ENCODE peak calls at places on chromosome 3, in six cellular contexts. One of them, this sample, is unnamed.

GRCh38 chr3:127064391-127065137 is 81.6 kb downstream of the PLXNA1 start:
- DNase-seq in tibial artery: no peak
- DNase-seq in sigmoid colon: peak; percentile 47
- DNase-seq in substantia nigra: no peak
- DNase-seq in left lung: peak; percentile 34
- DNase-seq in A673: peak; percentile 20
- DNase-seq in this sample: no peak

GRCh38 chr3:128794788-128795649 is 69.0 kb downstream of the RAB7A start:
- DNase-seq in sigmoid colon: peak; percentile 71
- DNase-seq in A673: peak; percentile 82
- DNase-seq in substantia nigra: no peak
- DNase-seq in tibial artery: peak; percentile 60
- DNase-seq in left lung: no peak
- DNase-seq in this sample: peak; percentile 37

GRCh38 chr3:186746008-186746407 is 28.8 kb downstream of the KNG1 start:
- DNase-seq in substantia nigra: no peak
- DNase-seq in sigmoid colon: no peak
- DNase-seq in tibial artery: peak; percentile 34
- DNase-seq in A673: peak; percentile 90
- DNase-seq in left lung: no peak
- DNase-seq in this sample: no peak

GRCh38 chr3:7504886-7505775 is 644.2 kb downstream of the GRM7 start:
- DNase-seq in left lung: no peak
- DNase-seq in A673: peak; percentile 61
- DNase-seq in sigmoid colon: no peak
- DNase-seq in substantia nigra: no peak
- DNase-seq in tibial artery: no peak
- DNase-seq in this sample: no peak

GRCh38 chr3:146117406-146118285 is 43.3 kb downstream of the PLOD2 start:
- DNase-seq in tibial artery: no peak
- DNase-seq in sigmoid colon: no peak
- DNase-seq in substantia nigra: no peak
- DNase-seq in left lung: no peak
- DNase-seq in A673: no peak
- DNase-seq in this sample: no peak

GRCh38 chr3:111484666-111485065 is 57.3 kb upstream of the CD96 start:
- DNase-seq in left lung: no peak
- DNase-seq in sigmoid colon: no peak
- DNase-seq in tibial artery: no peak
- DNase-seq in substantia nigra: no peak
- DNase-seq in A673: peak; percentile 27
- DNase-seq in this sample: no peak

GRCh38 chr3:160564949-160565441 is 376 bp downstream of the KPNA4 start:
- DNase-seq in A673: peak; percentile 70
- DNase-seq in tibial artery: peak; percentile 73
- DNase-seq in sigmoid colon: peak; percentile 83
- DNase-seq in left lung: peak; percentile 93
- DNase-seq in substantia nigra: peak; percentile 89
- DNase-seq in this sample: no peak

GRCh38 chr3:102510663-102511062 is 75.8 kb downstream of the ZPLD1 start:
- DNase-seq in left lung: no peak
- DNase-seq in sigmoid colon: no peak
- DNase-seq in substantia nigra: no peak
- DNase-seq in tibial artery: no peak
- DNase-seq in A673: peak; percentile 63
- DNase-seq in this sample: no peak

DNA sequence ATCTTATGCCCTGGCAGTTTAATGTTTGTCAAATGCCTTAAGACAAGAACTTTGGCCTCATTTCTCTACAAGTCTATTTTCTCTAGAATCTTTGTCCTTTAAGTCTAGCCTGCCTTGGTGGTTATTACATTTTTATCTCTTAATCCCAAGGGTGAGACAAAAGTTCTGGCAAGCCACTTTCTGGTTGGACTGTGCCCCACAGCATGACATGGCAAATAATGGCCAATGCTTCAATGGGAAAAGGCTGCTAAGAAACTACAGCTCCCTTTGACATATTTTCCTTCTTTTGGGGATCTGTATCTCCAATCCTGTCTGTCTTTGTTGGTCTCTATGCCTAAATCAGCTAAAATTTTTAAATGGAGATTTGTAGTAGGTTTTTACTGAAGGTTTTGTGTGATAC is 181.6 kb upstream of the MBNL1 start:
- DNase-seq in substantia nigra: no peak
- DNase-seq in left lung: no peak
- DNase-seq in tibial artery: no peak
- DNase-seq in A673: no peak
- DNase-seq in sigmoid colon: no peak
- DNase-seq in this sample: no peak
- H3K27ac ChIP-seq in substantia nigra: no peak overlapping the region
- H3K27ac ChIP-seq in left lung: no peak overlapping the region
- H3K27ac ChIP-seq in tibial artery: peak overlapping the region; percentile 73
- H3K27ac ChIP-seq in A673: no peak overlapping the region
- H3K27ac ChIP-seq in sigmoid colon: peak overlapping the region; percentile 51
- H3K27ac ChIP-seq in this sample: no peak overlapping the region

DNA sequence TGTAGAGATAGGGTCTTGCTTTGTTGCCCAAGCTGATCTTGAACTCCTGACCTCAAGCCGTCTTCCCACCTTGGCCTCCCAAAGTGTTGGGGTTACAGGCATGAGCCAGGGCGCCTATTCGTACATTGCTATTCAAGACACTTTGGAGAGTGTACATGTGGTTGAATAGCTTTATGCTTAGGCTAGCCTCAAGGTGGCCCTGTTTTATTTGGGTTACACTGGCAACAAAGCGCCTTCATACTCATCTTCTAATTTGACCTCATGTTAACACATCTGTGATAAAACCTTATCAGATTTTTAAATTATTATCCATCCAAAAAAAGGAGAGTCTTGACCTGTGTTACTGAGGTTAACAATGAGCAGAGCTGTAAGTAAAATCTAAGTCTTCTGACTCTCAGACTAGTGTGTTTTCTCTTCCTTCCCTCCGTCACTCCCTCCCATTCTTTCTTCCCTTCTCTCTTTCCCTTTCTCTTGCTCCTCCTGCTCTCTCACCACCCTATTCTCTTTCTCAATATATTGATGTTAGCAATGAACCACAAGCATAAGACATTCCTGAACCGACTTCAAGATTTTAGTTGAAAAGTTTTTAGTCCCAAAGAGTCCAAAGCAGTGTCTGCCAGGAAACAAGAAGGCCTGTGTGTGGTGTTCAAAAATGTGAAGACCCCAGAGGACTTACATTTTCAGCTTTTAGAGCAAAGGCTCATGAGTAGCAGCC is 603.7 kb upstream of the CFAP20DC start:
- DNase-seq in substantia nigra: no peak
- DNase-seq in sigmoid colon: no peak
- DNase-seq in A673: no peak
- DNase-seq in tibial artery: no peak
- DNase-seq in left lung: no peak
- DNase-seq in this sample: no peak
- H3K27ac ChIP-seq in substantia nigra: no peak overlapping the region
- H3K27ac ChIP-seq in sigmoid colon: no peak overlapping the region
- H3K27ac ChIP-seq in A673: no peak overlapping the region
- H3K27ac ChIP-seq in tibial artery: peak overlapping the region; percentile 62
- H3K27ac ChIP-seq in left lung: peak overlapping the region; percentile 42
- H3K27ac ChIP-seq in this sample: no peak overlapping the region

GRCh38 chr3:181713300-181713647 is 1.5 kb downstream of the SOX2 start:
- DNase-seq in left lung: no peak
- DNase-seq in A673: peak; percentile 49
- DNase-seq in sigmoid colon: no peak
- DNase-seq in tibial artery: no peak
- DNase-seq in substantia nigra: no peak
- DNase-seq in this sample: no peak
- H3K27ac ChIP-seq in left lung: no peak overlapping the region
- H3K27ac ChIP-seq in A673: peak overlapping the region; percentile 86
- H3K27ac ChIP-seq in sigmoid colon: no peak overlapping the region
- H3K27ac ChIP-seq in tibial artery: no peak overlapping the region
- H3K27ac ChIP-seq in substantia nigra: peak overlapping the region; percentile 87
- H3K27ac ChIP-seq in this sample: peak overlapping the region; percentile 94

GRCh38 chr3:98962189-98962930 is 60.9 kb upstream of the DCBLD2 start:
- DNase-seq in substantia nigra: no peak
- DNase-seq in A673: no peak
- DNase-seq in tibial artery: no peak
- DNase-seq in left lung: no peak
- DNase-seq in sigmoid colon: no peak
- DNase-seq in this sample: no peak
- H3K27ac ChIP-seq in substantia nigra: no peak overlapping the region
- H3K27ac ChIP-seq in A673: no peak overlapping the region
- H3K27ac ChIP-seq in tibial artery: no peak overlapping the region
- H3K27ac ChIP-seq in left lung: no peak overlapping the region
- H3K27ac ChIP-seq in sigmoid colon: no peak overlapping the region
- H3K27ac ChIP-seq in this sample: no peak overlapping the region

DNA sequence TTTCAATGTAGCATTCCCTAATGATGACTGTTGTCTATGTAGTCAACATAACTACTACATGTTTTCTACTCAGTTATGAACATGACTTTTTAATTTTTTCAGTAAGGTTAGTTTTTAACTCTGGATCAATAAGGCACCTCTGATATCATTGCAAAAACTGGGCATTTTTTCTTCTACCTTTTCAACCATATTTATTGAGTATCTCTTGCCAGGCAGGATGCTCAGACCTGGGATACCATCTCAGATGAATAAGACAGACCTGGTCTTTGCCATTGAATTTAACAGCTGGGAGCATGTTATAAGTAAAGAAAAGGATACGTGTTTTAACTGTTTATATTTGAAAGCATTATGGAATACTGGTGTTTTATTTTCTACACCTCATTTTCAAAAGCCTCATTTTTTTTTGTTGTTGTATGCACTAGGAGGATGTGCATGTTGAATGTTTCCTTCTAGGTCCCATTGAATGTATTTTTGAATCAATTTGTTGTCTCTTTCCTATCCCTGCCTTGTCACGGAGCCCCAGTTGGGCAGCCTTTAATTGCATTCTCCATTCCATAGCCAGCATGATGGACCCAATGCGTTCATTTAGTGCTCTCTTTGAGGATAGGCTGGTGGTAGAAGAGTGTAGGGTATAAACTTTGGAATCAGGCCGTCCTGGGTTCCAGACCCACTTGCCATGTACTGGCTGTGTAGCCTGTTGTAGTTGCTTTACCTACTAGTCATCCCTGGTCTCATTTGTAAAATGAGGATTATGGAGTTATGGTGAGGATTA is 3.7 kb downstream of the TGFBR2 start:
- DNase-seq in substantia nigra: no peak
- DNase-seq in sigmoid colon: no peak
- DNase-seq in A673: no peak
- DNase-seq in tibial artery: no peak
- DNase-seq in left lung: no peak
- DNase-seq in this sample: no peak
- H3K27ac ChIP-seq in substantia nigra: no peak overlapping the region
- H3K27ac ChIP-seq in sigmoid colon: peak overlapping the region; percentile 99
- H3K27ac ChIP-seq in A673: no peak overlapping the region
- H3K27ac ChIP-seq in tibial artery: peak overlapping the region; percentile 95
- H3K27ac ChIP-seq in left lung: peak overlapping the region; percentile 66
- H3K27ac ChIP-seq in this sample: no peak overlapping the region

GRCh38 chr3:47404955-47405790 is 24.4 kb downstream of the PTPN23 start:
- DNase-seq in sigmoid colon: peak; percentile 73
- DNase-seq in A673: no peak
- DNase-seq in tibial artery: no peak
- DNase-seq in left lung: no peak
- DNase-seq in substantia nigra: no peak
- DNase-seq in this sample: peak; percentile 58

GRCh38 chr3:47407896-47408838 is 27.3 kb downstream of the PTPN23 start:
- DNase-seq in A673: no peak
- DNase-seq in left lung: no peak
- DNase-seq in substantia nigra: no peak
- DNase-seq in tibial artery: no peak
- DNase-seq in sigmoid colon: no peak
- DNase-seq in this sample: no peak

GRCh38 chr3:47404420-47404819 is 23.6 kb downstream of the PTPN23 start:
- DNase-seq in A673: no peak
- DNase-seq in substantia nigra: no peak
- DNase-seq in tibial artery: no peak
- DNase-seq in sigmoid colon: no peak
- DNase-seq in left lung: no peak
- DNase-seq in this sample: no peak

GRCh38 chr3:47406762-47407149 is 25.9 kb downstream of the PTPN23 start:
- DNase-seq in left lung: no peak
- DNase-seq in tibial artery: no peak
- DNase-seq in substantia nigra: no peak
- DNase-seq in sigmoid colon: peak; percentile 65
- DNase-seq in A673: no peak
- DNase-seq in this sample: no peak

GRCh38 chr3:47405820-47406761 is 25.3 kb downstream of the PTPN23 start:
- DNase-seq in substantia nigra: no peak
- DNase-seq in tibial artery: no peak
- DNase-seq in left lung: no peak
- DNase-seq in A673: no peak
- DNase-seq in sigmoid colon: no peak
- DNase-seq in this sample: no peak
- H3K27ac ChIP-seq in substantia nigra: peak overlapping the region; percentile 91
- H3K27ac ChIP-seq in tibial artery: peak overlapping the region; percentile 78
- H3K27ac ChIP-seq in left lung: no peak overlapping the region
- H3K27ac ChIP-seq in A673: no peak overlapping the region
- H3K27ac ChIP-seq in sigmoid colon: peak overlapping the region; percentile 66
- H3K27ac ChIP-seq in this sample: peak overlapping the region; percentile 82

GRCh38 chr3:58079773-58080172 is 71.6 kb downstream of the FLNB start:
- DNase-seq in tibial artery: no peak
- DNase-seq in left lung: no peak
- DNase-seq in substantia nigra: no peak
- DNase-seq in sigmoid colon: no peak
- DNase-seq in A673: no peak
- DNase-seq in this sample: no peak
- H3K27ac ChIP-seq in tibial artery: no peak overlapping the region
- H3K27ac ChIP-seq in left lung: no peak overlapping the region
- H3K27ac ChIP-seq in substantia nigra: no peak overlapping the region
- H3K27ac ChIP-seq in sigmoid colon: peak overlapping the region; percentile 93
- H3K27ac ChIP-seq in A673: no peak overlapping the region
- H3K27ac ChIP-seq in this sample: no peak overlapping the region

GRCh38 chr3:105538483-105538882 is 171.8 kb downstream of the ALCAM start:
- DNase-seq in A673: no peak
- DNase-seq in tibial artery: no peak
- DNase-seq in left lung: no peak
- DNase-seq in sigmoid colon: no peak
- DNase-seq in substantia nigra: no peak
- DNase-seq in this sample: no peak

GRCh38 chr3:105539897-105540296 is 173.2 kb downstream of the ALCAM start:
- DNase-seq in left lung: no peak
- DNase-seq in tibial artery: no peak
- DNase-seq in sigmoid colon: no peak
- DNase-seq in A673: no peak
- DNase-seq in substantia nigra: no peak
- DNase-seq in this sample: no peak

GRCh38 chr3:105537371-105538075 is 170.8 kb downstream of the ALCAM start:
- DNase-seq in substantia nigra: no peak
- DNase-seq in sigmoid colon: no peak
- DNase-seq in left lung: no peak
- DNase-seq in tibial artery: no peak
- DNase-seq in A673: no peak
- DNase-seq in this sample: no peak

DNA sequence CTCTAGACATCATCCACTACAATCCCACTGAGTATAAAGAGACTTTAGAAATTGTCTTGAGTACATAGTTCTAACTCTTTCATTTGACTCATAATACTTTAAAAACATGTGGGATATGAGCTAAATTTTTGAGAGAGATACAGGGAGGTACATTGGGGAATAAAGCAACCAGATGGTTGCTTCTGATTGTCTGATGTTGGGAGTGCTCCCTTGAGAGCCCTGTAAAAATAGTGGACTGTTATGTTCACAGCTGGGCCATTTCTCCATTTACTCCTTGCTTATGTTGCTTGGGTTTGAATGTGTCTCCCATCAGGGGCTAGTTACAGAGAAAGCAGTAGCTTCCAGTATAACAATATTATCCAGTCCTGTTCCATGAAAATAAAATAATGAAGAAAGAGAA is 175.9 kb downstream of the ALCAM start:
- DNase-seq in sigmoid colon: no peak
- DNase-seq in substantia nigra: no peak
- DNase-seq in left lung: no peak
- DNase-seq in A673: no peak
- DNase-seq in tibial artery: no peak
- DNase-seq in this sample: no peak
- H3K27ac ChIP-seq in sigmoid colon: no peak overlapping the region
- H3K27ac ChIP-seq in substantia nigra: no peak overlapping the region
- H3K27ac ChIP-seq in left lung: no peak overlapping the region
- H3K27ac ChIP-seq in A673: no peak overlapping the region
- H3K27ac ChIP-seq in tibial artery: no peak overlapping the region
- H3K27ac ChIP-seq in this sample: no peak overlapping the region